ENCODE peak calls at places on chromosomes 2 and 18, in four cellular contexts. I is mesendoderm, Q is H1, C is IMR-90. L is an unnamed sample.

GRCh38 chr2:8162602-8163001 is 519.3 kb upstream of the ID2 start:
- DNase-seq in C (no peak), Q (no peak), I (no peak), L (no peak)

GRCh38 chr18:36366994-36367839 is 69.7 kb downstream of the FHOD3 start:
- DNase-seq in I (peak; percentile 59), Q (no peak), C (no peak), L (no peak)

GRCh38 chr18:79494936-79495335 is 99.2 kb downstream of the NFATC1 start:
- DNase-seq in C (no peak), I (no peak), Q (no peak), L (no peak)

GRCh38 chr2:232116839-232117238 is 155.3 kb downstream of the DIS3L2 start:
- DNase-seq in Q (no peak), C (no peak), I (no peak), L (no peak)

GRCh38 chr2:240462073-240462703 is 26.7 kb downstream of the GPC1 start:
- DNase-seq in Q (no peak), I (no peak), C (no peak), L (peak; percentile 24)

GRCh38 chr2:68031546-68032160 is 31.2 kb downstream of the C1D start:
- DNase-seq in I (peak; percentile 46), C (peak; percentile 70), Q (no peak), L (no peak)

GRCh38 chr2:190678444-190679162 is 29.7 kb downstream of the NAB1 start:
- DNase-seq in Q (no peak), C (peak; percentile 35), I (peak; percentile 84), L (no peak)

GRCh38 chr2:179751184-179751809 is 110.1 kb downstream of the ZNF385B start:
- DNase-seq in C (peak; percentile 47), Q (no peak), I (peak; percentile 14), L (no peak)

GRCh38 chr2:6417050-6417449 is 448.7 kb downstream of the CMPK2 start:
- DNase-seq in C (no peak), Q (no peak), I (no peak), L (no peak)

GRCh38 chr2:120283649-120284048 is 31.0 kb downstream of the RALB start:
- DNase-seq in C (peak; percentile 63), I (peak; percentile 77), Q (no peak), L (peak; percentile 49)

GRCh38 chr2:137223722-137224121 is 458.4 kb downstream of the THSD7B start:
- DNase-seq in Q (no peak), I (peak; percentile 20), C (no peak), L (no peak)

GRCh38 chr2:36770542-36771287 is 74.2 kb downstream of the VIT start:
- DNase-seq in I (peak; percentile 95), Q (peak; percentile 62), C (peak; percentile 18), L (peak; percentile 86)

GRCh38 chr18:61471832-61472406 is 138.7 kb downstream of the CDH20 start:
- DNase-seq in Q (no peak), I (peak; percentile 27), C (no peak), L (no peak)

GRCh38 chr2:233476083-233476410 is 90.5 kb downstream of the USP40 start:
- DNase-seq in C (no peak), Q (no peak), I (no peak), L (no peak)

GRCh38 chr2:179701524-179702110 is 159.8 kb downstream of the ZNF385B start:
- DNase-seq in C (peak; percentile 45), I (no peak), Q (no peak), L (no peak)

GRCh38 chr18:26190506-26190905 is 35.7 kb upstream of the TAF4B start:
- DNase-seq in Q (no peak), C (no peak), I (no peak), L (no peak)

GRCh38 chr2:172571245-172571644 is 15.4 kb downstream of the PDK1 start:
- DNase-seq in I (no peak), Q (no peak), C (no peak), L (no peak)

GRCh38 chr18:55453186-55453585 is 134.8 kb downstream of the TCF4 start:
- DNase-seq in I (no peak), Q (no peak), C (no peak), L (no peak)

GRCh38 chr2:200625958-200626363 is 40.1 kb downstream of the AOX1 start:
- DNase-seq in C (peak; percentile 36), I (no peak), Q (no peak), L (no peak)

GRCh38 chr18:63234839-63235238 is 84.7 kb downstream of the BCL2 start:
- DNase-seq in I (no peak), Q (no peak), C (no peak), L (no peak)

GRCh38 chr2:118539290-118539689 is 308.2 kb downstream of the EN1 start:
- DNase-seq in I (peak; percentile 53), C (peak; percentile 34), Q (peak; percentile 10), L (peak; percentile 57)

GRCh38 chr2:74821177-74822124 is 12.5 kb upstream of the HK2 start:
- DNase-seq in Q (no peak), I (no peak), C (no peak), L (no peak)

GRCh38 chr2:240760576-240761246 is 59.3 kb downstream of the KIF1A start:
- DNase-seq in I (no peak), C (no peak), Q (no peak), L (no peak)

GRCh38 chr18:8673276-8674209 is 31.8 kb upstream of the MTCL1 start:
- DNase-seq in I (no peak), Q (no peak), C (peak; percentile 35), L (no peak)

GRCh38 chr18:73646772-73647171 is 500.9 kb downstream of the FBXO15 start:
- DNase-seq in I (no peak), C (peak; percentile 91), Q (no peak), L (no peak)

GRCh38 chr18:35343488-35343935 is 708 bp downstream of the ZNF24 start:
- DNase-seq in C (no peak), Q (no peak), I (no peak), L (no peak)

GRCh38 chr2:29663266-29663665 is 258.1 kb downstream of the ALK start:
- DNase-seq in C (peak; percentile 70), I (no peak), Q (no peak), L (no peak)

GRCh38 chr2:160269365-160269764 is 69.3 kb upstream of the ITGB6 start:
- DNase-seq in I (no peak), Q (no peak), C (no peak), L (no peak)

GRCh38 chr18:26468931-26469340 is 79.4 kb downstream of the KCTD1 start:
- DNase-seq in I (peak; percentile 72), C (no peak), Q (no peak), L (peak; percentile 76)

GRCh38 chr2:59734743-59735142 is 818.7 kb downstream of the BCL11A start:
- DNase-seq in I (no peak), Q (no peak), C (no peak), L (no peak)

GRCh38 chr2:106053116-106053515 is 141.0 kb downstream of the UXS1 start:
- DNase-seq in Q (no peak), I (no peak), C (peak; percentile 31), L (no peak)

GRCh38 chr2:226721541-226721940 is 78.1 kb downstream of the IRS1 start:
- DNase-seq in I (peak; percentile 82), C (peak; percentile 36), Q (no peak), L (no peak)

GRCh38 chr18:2881490-2882195 is 34.8 kb downstream of the EMILIN2 start:
- DNase-seq in I (no peak), C (peak; percentile 88), Q (no peak), L (no peak)

GRCh38 chr2:63049291-63050185 is 1.1 kb upstream of the OTX1 start:
- DNase-seq in C (peak; percentile 8), Q (no peak), I (peak; percentile 60), L (peak; percentile 52)

GRCh38 chr18:5455644-5456043 is 88.2 kb downstream of the EPB41L3 start:
- DNase-seq in I (peak; percentile 12), C (peak; percentile 96), Q (no peak), L (no peak)

GRCh38 chr2:129035992-129036391 is 717.3 kb upstream of the HS6ST1 start:
- DNase-seq in C (no peak), Q (no peak), I (no peak), L (no peak)

GRCh38 chr2:12334289-12335003 is 382.3 kb upstream of the TRIB2 start:
- DNase-seq in I (peak; percentile 68), C (no peak), Q (no peak), L (no peak)

GRCh38 chr2:174694196-174694878 is 69.9 kb downstream of the CHRNA1 start:
- DNase-seq in Q (no peak), C (no peak), I (peak; percentile 77), L (no peak)

GRCh38 chr2:8743261-8743660 is 61.4 kb downstream of the ID2 start:
- DNase-seq in I (no peak), C (peak; percentile 58), Q (no peak), L (no peak)

GRCh38 chr18:837922-838321 is 25.9 kb upstream of the YES1 start:
- DNase-seq in Q (no peak), I (no peak), C (no peak), L (no peak)

GRCh38 chr2:194745532-194746146 is 911.4 kb upstream of the SLC39A10 start:
- DNase-seq in Q (no peak), I (no peak), C (no peak), L (no peak)
- H3K4me2 ChIP-seq in Q (no peak overlapping the region), I (no peak overlapping the region), C (no peak overlapping the region), L (no peak overlapping the region)

GRCh38 chr2:26752636-26753035 is 11.4 kb upstream of the SLC35F6 start:
- DNase-seq in I (peak; percentile 71), C (no peak), Q (no peak), L (no peak)
- H4K5ac ChIP-seq in I (no peak overlapping the region), C (no peak overlapping the region), Q (no peak overlapping the region), L (no peak overlapping the region)

DNA sequence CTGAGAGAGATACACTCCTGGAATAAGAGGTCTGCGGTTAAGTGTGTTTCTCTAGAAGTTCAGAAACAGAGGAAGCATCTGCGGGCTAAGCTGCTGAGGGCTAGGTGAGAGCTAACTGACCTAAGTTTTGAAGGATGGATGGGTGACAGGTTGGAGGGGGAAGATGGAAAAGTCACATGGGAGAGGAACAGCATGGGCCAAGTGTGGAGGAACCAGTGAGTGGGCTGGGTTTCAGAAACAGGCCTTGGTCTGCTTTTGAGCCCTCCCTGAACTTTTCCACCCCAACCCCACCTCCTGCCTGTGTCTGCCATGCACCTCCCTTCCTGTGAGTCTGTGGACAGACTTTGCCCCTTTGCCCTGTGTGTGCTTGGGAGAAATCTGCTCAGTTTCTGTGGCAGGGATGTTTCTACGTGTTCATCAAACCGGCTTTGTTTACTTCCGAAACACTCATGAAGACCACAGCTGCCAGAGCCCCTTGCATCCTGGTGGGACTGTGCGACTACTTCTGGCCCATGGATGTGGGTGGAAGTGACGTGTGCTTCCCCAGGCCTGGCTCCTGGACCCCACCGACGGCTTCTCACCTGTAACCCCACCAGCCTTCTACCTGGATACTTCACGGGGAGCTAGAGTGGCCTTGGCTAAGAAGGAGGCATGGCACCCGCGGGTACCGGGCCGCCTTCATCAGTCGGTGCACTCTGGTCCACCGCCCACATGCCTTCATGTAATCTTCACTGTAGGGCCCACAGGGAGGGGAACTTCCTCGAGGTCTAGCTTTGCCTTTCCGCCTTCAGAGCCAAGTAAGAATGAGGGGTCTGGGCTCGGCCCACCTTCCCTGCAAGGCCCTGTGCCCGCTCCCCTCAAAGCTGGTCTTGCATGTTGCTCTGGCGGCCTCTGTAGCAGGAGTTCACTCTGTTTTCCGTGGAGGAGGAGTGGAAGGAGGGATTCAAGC is 1.4 kb upstream of the HPCAL1 start:
- DNase-seq in I (no peak), C (no peak), Q (no peak), L (no peak)
- H2BK15ac ChIP-seq in I (no peak overlapping the region), C (peak overlapping the region; percentile 40), Q (no peak overlapping the region), L (no peak overlapping the region)

GRCh38 chr2:235126771-235127170 is 175.0 kb downstream of the SH3BP4 start:
- DNase-seq in I (no peak), C (no peak), Q (peak; percentile 31), L (no peak)
- H3K4me2 ChIP-seq in I (no peak overlapping the region), C (no peak overlapping the region), Q (no peak overlapping the region), L (no peak overlapping the region)

GRCh38 chr18:41396861-41397260 is 558.2 kb upstream of the PIK3C3 start:
- DNase-seq in I (no peak), C (peak; percentile 1), Q (no peak), L (no peak)
- H4K5ac ChIP-seq in I (no peak overlapping the region), C (no peak overlapping the region), Q (no peak overlapping the region), L (no peak overlapping the region)